ENCODE peak calls at places on chromosomes 13 and 19, in six cellular contexts. I is K562, G is glutamatergic neuron, C is HFFc6, D is progenitor cell of endocrine pancreas, B is Calu3. T is an unnamed sample.

GRCh38 chr13:99827011-99827410 is 144.6 kb downstream of the ZIC5 start:
- DNase-seq in I (no peak), G (no peak), C (no peak), D (no peak), B (no peak), T (no peak)

GRCh38 chr13:59346861-59347470 is 816.8 kb downstream of the DIAPH3 start:
- DNase-seq in I (no peak), G (no peak), C (no peak), D (no peak), B (no peak), T (no peak)

GRCh38 chr13:102195566-102196462 is 206.0 kb downstream of the FGF14 start:
- DNase-seq in I (no peak), G (no peak), C (no peak), D (no peak), B (no peak), T (no peak)

GRCh38 chr13:106230450-106230849 is 305.0 kb downstream of the EFNB2 start:
- DNase-seq in I (no peak), G (no peak), C (peak; percentile 28), D (no peak), B (no peak), T (no peak)

GRCh38 chr13:28138756-28139470 is 568 bp downstream of the PAN3 start:
- DNase-seq in I (peak; percentile 73), G (peak; percentile 82), C (no peak), D (peak; percentile 67), B (peak; percentile 68), T (no peak)

GRCh38 chr13:66138172-66138811 is 1091.8 kb downstream of the PCDH9 start:
- DNase-seq in I (no peak), G (no peak), C (no peak), D (no peak), B (no peak), T (no peak)

GRCh38 chr19:10543059-10543419 is 665 bp upstream of the ATG4D start:
- DNase-seq in I (no peak), G (no peak), C (no peak), D (no peak), B (no peak), T (no peak)

GRCh38 chr13:100493418-100493817 is 95.2 kb downstream of the GGACT start:
- DNase-seq in I (no peak), G (no peak), C (no peak), D (no peak), B (no peak), T (no peak)

GRCh38 chr19:32651729-32652140 is 23.2 kb downstream of the ANKRD27 start:
- DNase-seq in I (no peak), G (peak; percentile 52), C (no peak), D (no peak), B (no peak), T (no peak)

GRCh38 chr19:33705090-33705847 is 83.5 kb downstream of the CHST8 start:
- DNase-seq in I (no peak), G (no peak), C (no peak), D (no peak), B (no peak), T (no peak)

GRCh38 chr19:30450945-30451344 is 78.8 kb downstream of the ZNF536 start:
- DNase-seq in I (no peak), G (no peak), C (no peak), D (no peak), B (no peak), T (no peak)

GRCh38 chr13:75908137-75908536 is 272.0 kb downstream of the LMO7 start:
- DNase-seq in I (no peak), G (no peak), C (no peak), D (no peak), B (no peak), T (no peak)

GRCh38 chr13:25990801-25991200 is 61.0 kb downstream of the SHISA2 start:
- DNase-seq in I (no peak), G (no peak), C (no peak), D (no peak), B (no peak), T (no peak)

GRCh38 chr19:3162418-3163229 is 15.9 kb upstream of the S1PR4 start:
- DNase-seq in I (peak; percentile 74), G (no peak), C (no peak), D (no peak), B (no peak), T (no peak)

GRCh38 chr13:36718146-36718545 is 44.3 kb downstream of the SERTM1 start:
- DNase-seq in I (no peak), G (no peak), C (no peak), D (no peak), B (no peak), T (no peak)

GRCh38 chr13:105805866-105806265 is 729.6 kb downstream of the EFNB2 start:
- DNase-seq in I (no peak), G (no peak), C (no peak), D (no peak), B (no peak), T (no peak)

GRCh38 chr13:94112227-94112626 is 367.3 kb downstream of the DCT start:
- DNase-seq in I (no peak), G (no peak), C (peak; percentile 89), D (no peak), B (no peak), T (peak; percentile 90)

GRCh38 chr13:27211271-27211670 is 39.7 kb upstream of the USP12 start:
- DNase-seq in I (no peak), G (no peak), C (no peak), D (no peak), B (no peak), T (no peak)

GRCh38 chr13:50451609-50452008 is 391.9 kb downstream of the DLEU7 start:
- DNase-seq in I (no peak), G (no peak), C (no peak), D (no peak), B (no peak), T (no peak)

GRCh38 chr13:109427695-109428094 is 358.7 kb downstream of the IRS2 start:
- DNase-seq in I (no peak), G (no peak), C (no peak), D (no peak), B (no peak), T (no peak)

GRCh38 chr13:109155301-109155761 is 525.9 kb downstream of the MYO16 start:
- DNase-seq in I (no peak), G (no peak), C (no peak), D (no peak), B (no peak), T (no peak)

GRCh38 chr13:41974262-41974900 is 13.5 kb upstream of the VWA8 start:
- DNase-seq in I (no peak), G (no peak), C (no peak), D (no peak), B (no peak), T (no peak)

GRCh38 chr13:39016789-39017188 is 21.1 kb downstream of the PROSER1 start:
- DNase-seq in I (peak; percentile 19), G (peak; percentile 30), C (peak; percentile 31), D (no peak), B (no peak), T (no peak)

GRCh38 chr19:9453953-9454352 is 18.6 kb upstream of the ZNF266 start:
- DNase-seq in I (no peak), G (no peak), C (no peak), D (no peak), B (no peak), T (no peak)
- TF ChIP-seq CTCF in I (no peak), G (no peak), C (no peak), D (no peak), B (no peak), T (no peak)

GRCh38 chr19:54420068-54420382 is 4.8 kb downstream of the TTYH1 start:
- DNase-seq in I (no peak), G (no peak), C (no peak), D (no peak), B (no peak), T (no peak)
- TF ChIP-seq CTCF in I (no peak), G (no peak), C (no peak), D (no peak), B (no peak), T (no peak)

GRCh38 chr19:38649305-38650179 is 2.1 kb downstream of the ACTN4 start:
- DNase-seq in I (no peak), G (no peak), C (no peak), D (no peak), B (peak; percentile 80), T (no peak)

GRCh38 chr19:38648789-38649304 is 1.4 kb downstream of the ACTN4 start:
- DNase-seq in I (no peak), G (no peak), C (no peak), D (no peak), B (no peak), T (no peak)

GRCh38 chr19:38650180-38650775 is 2.8 kb downstream of the ACTN4 start:
- DNase-seq in I (no peak), G (no peak), C (no peak), D (no peak), B (no peak), T (no peak)

GRCh38 chr19:38653028-38653571 is 5.7 kb downstream of the ACTN4 start:
- DNase-seq in I (no peak), G (no peak), C (peak; percentile 30), D (no peak), B (peak; percentile 63), T (no peak)

DNA sequence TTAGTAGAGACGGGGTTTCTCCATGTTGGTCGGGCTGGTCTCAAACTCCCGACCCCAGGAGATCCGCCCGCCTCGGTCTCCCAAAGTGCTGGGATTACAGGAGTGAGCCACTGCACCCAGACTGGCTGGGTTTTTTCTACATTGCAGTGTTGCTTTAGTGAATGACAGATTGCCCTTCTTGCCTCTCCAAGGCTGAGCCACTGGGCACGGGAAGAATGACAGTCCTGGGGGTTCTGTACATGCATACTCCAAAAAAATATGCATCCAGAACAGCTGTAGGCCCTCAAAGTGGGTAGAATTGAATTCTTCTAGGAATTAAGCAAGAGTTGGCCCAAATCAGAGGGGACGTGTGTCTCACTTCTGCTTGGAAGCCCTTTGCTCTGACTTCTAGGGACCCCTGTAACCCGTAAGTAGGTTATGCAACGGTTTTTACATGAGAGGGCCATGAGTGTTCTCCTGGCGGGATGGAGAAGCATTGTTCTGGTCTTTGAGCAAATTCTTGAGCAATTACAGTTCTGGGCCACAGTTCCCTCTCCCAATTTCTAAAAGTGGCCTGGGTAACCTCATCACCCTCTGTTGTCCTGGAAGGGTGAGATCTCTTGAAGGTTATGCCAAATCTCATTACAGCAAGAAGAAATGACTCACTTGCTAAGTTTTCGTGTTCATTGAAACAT is 3.6 kb downstream of the ACTN4 start:
- DNase-seq in I (no peak), G (no peak), C (peak; percentile 68), D (no peak), B (no peak), T (no peak)
- TF ChIP-seq CTCF in I (no peak), G (no peak), C (no peak), D (no peak), B (no peak), T (no peak)

DNA sequence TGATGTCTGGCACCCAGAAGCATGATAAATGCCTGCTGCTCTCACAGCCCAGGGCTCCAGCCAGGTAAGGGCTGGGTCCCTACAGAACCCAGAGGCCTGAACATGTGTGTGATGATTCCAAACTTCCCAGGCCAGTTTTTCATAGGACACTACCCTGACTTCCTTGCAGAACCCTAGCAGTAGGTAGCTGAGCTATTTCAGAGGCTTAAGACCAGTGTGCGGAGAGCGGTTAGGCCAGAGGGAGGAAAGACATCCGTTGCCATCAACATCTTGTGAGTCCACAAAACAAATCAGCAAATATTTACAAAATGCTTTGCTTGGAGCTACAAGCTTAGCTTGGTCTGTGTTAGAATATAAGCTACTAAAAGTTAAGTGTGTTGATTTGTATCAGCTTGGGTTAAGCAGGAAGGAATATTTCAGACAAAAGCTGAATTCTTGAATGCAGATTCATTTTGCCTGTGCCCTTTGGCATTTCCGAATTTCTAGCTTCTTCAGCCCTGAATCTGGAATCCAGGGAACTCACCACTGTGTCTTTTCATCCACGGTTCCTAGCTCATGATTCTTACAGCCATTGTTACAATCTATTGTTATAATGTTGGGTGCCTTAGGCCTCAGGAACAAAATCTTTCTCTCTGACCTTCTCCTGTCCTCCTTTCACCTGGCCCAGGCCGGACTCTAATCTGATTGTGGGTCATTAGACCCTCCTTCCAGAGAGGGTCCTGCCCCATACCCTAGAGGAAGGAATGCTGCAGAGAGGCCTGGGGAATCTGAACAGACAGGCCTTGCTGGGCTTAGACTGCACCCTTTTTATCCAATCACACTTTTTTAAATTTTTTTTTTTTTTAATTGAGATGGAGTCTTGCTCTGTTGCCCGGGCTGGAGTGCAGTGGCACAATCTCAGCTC is 12.4 kb downstream of the RAB20 start:
- DNase-seq in I (no peak), G (no peak), C (no peak), D (no peak), B (no peak), T (no peak)
- TF ChIP-seq CTCF in I (no peak), G (no peak), C (peak; percentile 22), D (peak; percentile 23), B (no peak), T (peak; percentile 13)